ENCODE peak calls at places on chromosome 20, in ten cellular contexts. M, C, T, Z, O, L, W, S, B and I are unnamed samples.

GRCh38 chr20:14580426-14581074 is 243.1 kb upstream of the FLRT3 start:
- DNase-seq in M (no peak), C (no peak), T (no peak), Z (no peak), O (no peak), L (no peak), W (no peak), S (no peak), B (no peak), I (no peak)

GRCh38 chr20:55116598-55116997 is 641.2 kb downstream of the DOK5 start:
- DNase-seq in M (no peak), C (no peak), T (no peak), Z (no peak), O (no peak), L (no peak), W (no peak), S (no peak), B (no peak), I (no peak)

GRCh38 chr20:45307076-45307645 is 521 bp downstream of the RBPJL start:
- DNase-seq in M (no peak), C (no peak), T (no peak), Z (no peak), O (no peak), L (no peak), W (no peak), S (no peak), B (peak; percentile 57), I (no peak)

GRCh38 chr20:59526242-59527225 is 77.8 kb upstream of the PHACTR3 start:
- DNase-seq in M (peak; percentile 34), C (no peak), T (no peak), Z (no peak), O (no peak), L (no peak), W (no peak), S (no peak), B (peak; percentile 55), I (no peak)

GRCh38 chr20:17843246-17844132 is 125.1 kb downstream of the SNX5 start:
- DNase-seq in M (peak; percentile 96), C (peak; percentile 87), T (peak; percentile 88), Z (no peak), O (no peak), L (peak; percentile 42), W (peak; percentile 6), S (no peak), B (no peak), I (peak; percentile 90)

GRCh38 chr20:24721891-24722530 is 227.1 kb upstream of the CST7 start:
- DNase-seq in M (no peak), C (peak; percentile 36), T (no peak), Z (no peak), O (no peak), L (no peak), W (no peak), S (no peak), B (no peak), I (peak; percentile 52)

GRCh38 chr20:34999782-35000181 is 44.1 kb downstream of the MYH7B start:
- DNase-seq in M (no peak), C (no peak), T (no peak), Z (no peak), O (no peak), L (no peak), W (no peak), S (no peak), B (no peak), I (no peak)

GRCh38 chr20:33211817-33212424 is 5.2 kb upstream of the BPIFA3 start:
- DNase-seq in M (peak; percentile 77), C (no peak), T (peak; percentile 61), Z (no peak), O (peak; percentile 68), L (peak; percentile 86), W (peak; percentile 85), S (peak; percentile 58), B (peak; percentile 93), I (no peak)

GRCh38 chr20:6164421-6165341 is 41.9 kb upstream of the FERMT1 start:
- DNase-seq in M (peak; percentile 33), C (no peak), T (peak; percentile 15), Z (no peak), O (no peak), L (peak; percentile 13), W (no peak), S (no peak), B (no peak), I (no peak)

GRCh38 chr20:6173481-6173880 is 50.7 kb upstream of the FERMT1 start:
- DNase-seq in M (no peak), C (no peak), T (no peak), Z (no peak), O (no peak), L (no peak), W (no peak), S (no peak), B (no peak), I (no peak)

GRCh38 chr20:6169251-6169650 is 46.4 kb upstream of the FERMT1 start:
- DNase-seq in M (peak; percentile 69), C (no peak), T (no peak), Z (no peak), O (no peak), L (no peak), W (no peak), S (no peak), B (no peak), I (no peak)
- TF ChIP-seq CTCF in M (peak; percentile 56), C (no peak), T (no peak), Z (no peak), O (no peak), L (no peak), W (no peak), S (peak; percentile 12), B (peak; percentile 12), I (no peak)

GRCh38 chr20:49888341-49889244 is 26.7 kb downstream of the SPATA2 start:
- DNase-seq in M (peak; percentile 83), C (no peak), T (peak; percentile 21), Z (peak; percentile 54), O (peak; percentile 78), L (peak; percentile 49), W (peak; percentile 72), S (peak; percentile 88), B (peak; percentile 90), I (peak; percentile 72)

GRCh38 chr20:49889245-49889942 is 25.9 kb downstream of the SPATA2 start:
- DNase-seq in M (no peak), C (no peak), T (no peak), Z (no peak), O (no peak), L (peak; percentile 39), W (no peak), S (no peak), B (no peak), I (peak; percentile 64)

GRCh38 chr20:49891486-49891885 is 23.8 kb downstream of the SPATA2 start:
- DNase-seq in M (no peak), C (no peak), T (no peak), Z (no peak), O (no peak), L (no peak), W (no peak), S (no peak), B (no peak), I (peak; percentile 62)

GRCh38 chr20:49890651-49891361 is 24.5 kb downstream of the SPATA2 start:
- DNase-seq in M (peak; percentile 50), C (no peak), T (no peak), Z (no peak), O (no peak), L (no peak), W (no peak), S (no peak), B (peak; percentile 47), I (peak; percentile 70)

DNA sequence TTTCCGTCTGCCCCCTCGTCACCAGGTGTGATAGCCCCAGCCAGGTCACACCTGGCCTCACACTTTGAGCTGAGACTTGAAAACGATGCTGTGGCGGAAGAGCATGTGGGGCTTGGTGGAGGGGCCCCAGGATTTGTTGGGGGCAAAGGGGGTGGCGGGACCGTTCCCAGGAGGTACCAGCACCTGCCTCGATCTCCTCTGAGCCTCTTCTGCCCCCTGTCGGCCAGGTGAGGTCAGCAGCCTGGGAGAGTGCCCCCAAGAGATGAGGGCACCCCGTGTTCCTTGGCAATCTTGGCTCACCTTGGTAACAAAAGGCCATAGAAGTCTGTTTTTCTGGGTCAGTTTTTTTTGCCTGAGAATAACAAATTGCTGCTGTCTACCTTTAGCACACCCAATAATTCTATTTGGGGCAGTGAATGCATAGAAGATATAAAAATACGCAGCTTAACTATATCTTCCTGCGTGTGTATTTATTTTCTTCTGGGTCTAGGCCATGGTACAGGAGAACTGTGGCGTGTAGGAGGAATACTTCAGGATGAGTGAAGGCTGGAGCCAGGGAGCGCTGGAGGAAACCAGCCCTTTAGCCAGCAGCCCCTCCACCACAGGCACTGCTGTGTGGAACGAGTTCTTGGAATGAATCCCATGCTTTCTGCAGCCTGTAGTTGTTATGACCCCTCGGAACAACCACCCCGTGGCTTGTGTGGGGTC is 25.2 kb downstream of the SPATA2 start:
- DNase-seq in M (no peak), C (no peak), T (no peak), Z (no peak), O (no peak), L (no peak), W (no peak), S (no peak), B (peak; percentile 70), I (peak; percentile 17)
- TF ChIP-seq CTCF in M (peak; percentile 29), C (no peak), T (peak; percentile 43), Z (no peak), O (no peak), L (peak; percentile 36), W (no peak), S (peak; percentile 44), B (peak; percentile 70), I (no peak)

GRCh38 chr20:23362392-23363256 is 642 bp downstream of the GZF1 start:
- DNase-seq in M (peak; percentile 47), C (no peak), T (no peak), Z (no peak), O (peak; percentile 48), L (peak; percentile 64), W (no peak), S (no peak), B (peak; percentile 68), I (peak; percentile 86)

GRCh38 chr20:23361108-23361650 is 803 bp upstream of the GZF1 start:
- DNase-seq in M (peak; percentile 55), C (no peak), T (no peak), Z (no peak), O (no peak), L (peak; percentile 62), W (no peak), S (no peak), B (peak; percentile 23), I (no peak)

GRCh38 chr20:23363257-23363649 is 1.3 kb downstream of the GZF1 start:
- DNase-seq in M (no peak), C (no peak), T (no peak), Z (no peak), O (no peak), L (no peak), W (no peak), S (no peak), B (no peak), I (no peak)

GRCh38 chr20:23358923-23359572 is 2.9 kb upstream of the GZF1 start:
- DNase-seq in M (no peak), C (no peak), T (no peak), Z (no peak), O (no peak), L (peak; percentile 76), W (peak; percentile 22), S (no peak), B (no peak), I (no peak)

DNA sequence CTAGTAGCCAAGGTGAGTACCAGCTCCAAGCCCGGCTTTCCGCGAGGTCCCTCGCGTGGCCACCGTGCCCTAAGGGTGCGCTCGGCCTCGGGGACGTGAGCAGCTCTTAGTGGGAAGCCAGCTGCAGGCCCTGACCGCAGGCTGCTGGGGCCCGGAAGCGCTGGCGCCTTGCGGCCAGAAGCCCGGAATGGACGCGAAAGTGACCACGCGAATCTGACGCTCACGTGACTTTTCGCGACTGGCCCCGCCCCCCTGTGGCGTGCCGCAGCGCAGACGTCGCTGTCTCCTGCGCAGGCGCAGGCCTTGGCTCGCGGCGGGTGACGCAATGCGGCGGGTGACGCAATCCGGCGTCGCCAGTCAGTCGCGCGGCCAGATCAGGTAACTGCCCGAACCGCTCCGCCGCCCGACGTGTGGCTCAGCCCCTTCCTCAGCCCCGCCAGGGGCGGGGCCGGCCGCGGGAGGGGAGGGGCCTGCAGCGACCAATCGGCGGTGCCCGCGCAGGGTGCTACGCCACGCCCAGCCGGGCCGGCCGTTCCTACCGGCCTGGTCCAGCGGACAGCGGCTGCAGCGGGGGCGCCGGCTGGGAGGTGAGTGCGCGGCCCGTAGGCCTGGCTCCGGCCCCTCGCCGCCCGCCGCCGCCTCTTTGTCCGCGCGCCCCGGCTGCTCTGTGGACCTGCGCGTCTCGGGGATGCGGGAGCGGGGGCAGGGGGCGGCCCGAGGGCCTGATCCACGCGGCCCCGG is at the start of gene GZF1:
- DNase-seq in M (peak; percentile 99), C (peak; percentile 100), T (peak; percentile 92), Z (peak; percentile 100), O (peak; percentile 99), L (peak; percentile 98), W (peak; percentile 86), S (peak; percentile 98), B (peak; percentile 97), I (peak; percentile 99)
- TF ChIP-seq CTCF in M (no peak), C (no peak), T (no peak), Z (no peak), O (no peak), L (no peak), W (no peak), S (no peak), B (no peak), I (no peak)

DNA sequence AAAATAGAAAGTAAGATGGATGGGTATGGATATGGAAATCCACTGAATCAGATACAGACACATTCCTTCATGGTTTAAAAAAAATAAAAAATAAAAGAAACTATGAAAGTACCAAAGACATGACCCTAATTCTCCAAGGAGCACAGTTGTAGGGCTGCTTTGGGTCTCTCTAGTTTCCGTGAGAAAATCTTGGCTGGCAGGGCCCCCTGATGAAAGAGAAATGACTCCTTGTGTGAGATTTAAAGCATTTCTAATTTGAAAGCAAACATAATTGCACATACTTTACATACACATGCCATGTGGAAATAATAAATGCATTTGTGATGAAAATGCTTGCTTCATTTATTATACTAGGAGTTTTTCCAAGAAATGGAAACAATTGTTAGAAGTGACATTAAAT is 593.9 kb upstream of the BTBD3 start:
- DNase-seq in M (no peak), C (no peak), T (no peak), Z (no peak), O (no peak), L (no peak), W (no peak), S (no peak), B (no peak), I (no peak)
- TF ChIP-seq CTCF in M (no peak), C (no peak), T (no peak), Z (no peak), O (no peak), L (no peak), W (no peak), S (no peak), B (no peak), I (no peak)